ENCODE peak calls at places on chromosomes 3 and 15, in six cellular contexts. One of them, this sample, is unnamed.

GRCh38 chr3:27380433-27381357 is 11.5 kb upstream of the NEK10 start:
- DNase-seq in activated T-helper 1 cell treated with Interleukin-2 at 50 U/mL for 16 hours: no peak
- DNase-seq in progenitor cell of endocrine pancreas: no peak
- DNase-seq in stimulated activated CD4-positive, alpha-beta T cell treated with anti-CD3 and anti-CD28 coated beads, Interleukin-15, amount 100 ng/mL, for 1 hour: no peak
- DNase-seq in hepatocyte: no peak
- DNase-seq in glutamatergic neuron: no peak
- DNase-seq in this sample: no peak

GRCh38 chr3:44903314-44903713 is 28.9 kb downstream of the TGM4 start:
- DNase-seq in progenitor cell of endocrine pancreas: no peak
- DNase-seq in stimulated activated CD4-positive, alpha-beta T cell treated with anti-CD3 and anti-CD28 coated beads, Interleukin-15, amount 100 ng/mL, for 1 hour: no peak
- DNase-seq in activated T-helper 1 cell treated with Interleukin-2 at 50 U/mL for 16 hours: no peak
- DNase-seq in hepatocyte: no peak
- DNase-seq in glutamatergic neuron: no peak
- DNase-seq in this sample: no peak

GRCh38 chr15:32970847-32971246 is 223.7 kb downstream of the FMN1 start:
- DNase-seq in stimulated activated CD4-positive, alpha-beta T cell treated with anti-CD3 and anti-CD28 coated beads, Interleukin-15, amount 100 ng/mL, for 1 hour: no peak
- DNase-seq in hepatocyte: no peak
- DNase-seq in progenitor cell of endocrine pancreas: no peak
- DNase-seq in glutamatergic neuron: no peak
- DNase-seq in activated T-helper 1 cell treated with Interleukin-2 at 50 U/mL for 16 hours: no peak
- DNase-seq in this sample: peak; percentile 60

GRCh38 chr15:41543521-41543870 is 561 bp downstream of the RPAP1 start:
- DNase-seq in hepatocyte: no peak
- DNase-seq in activated T-helper 1 cell treated with Interleukin-2 at 50 U/mL for 16 hours: no peak
- DNase-seq in stimulated activated CD4-positive, alpha-beta T cell treated with anti-CD3 and anti-CD28 coated beads, Interleukin-15, amount 100 ng/mL, for 1 hour: no peak
- DNase-seq in glutamatergic neuron: no peak
- DNase-seq in progenitor cell of endocrine pancreas: no peak
- DNase-seq in this sample: no peak

GRCh38 chr3:54954516-54954915 is 26.7 kb upstream of the LRTM1 start:
- DNase-seq in progenitor cell of endocrine pancreas: no peak
- DNase-seq in hepatocyte: no peak
- DNase-seq in stimulated activated CD4-positive, alpha-beta T cell treated with anti-CD3 and anti-CD28 coated beads, Interleukin-15, amount 100 ng/mL, for 1 hour: no peak
- DNase-seq in activated T-helper 1 cell treated with Interleukin-2 at 50 U/mL for 16 hours: no peak
- DNase-seq in glutamatergic neuron: no peak
- DNase-seq in this sample: no peak

GRCh38 chr3:152396867-152397266 is 128.1 kb downstream of the MBNL1 start:
- DNase-seq in glutamatergic neuron: no peak
- DNase-seq in progenitor cell of endocrine pancreas: no peak
- DNase-seq in activated T-helper 1 cell treated with Interleukin-2 at 50 U/mL for 16 hours: no peak
- DNase-seq in stimulated activated CD4-positive, alpha-beta T cell treated with anti-CD3 and anti-CD28 coated beads, Interleukin-15, amount 100 ng/mL, for 1 hour: no peak
- DNase-seq in hepatocyte: no peak
- DNase-seq in this sample: no peak

GRCh38 chr3:188830955-188831354 is 340.8 kb upstream of the TPRG1 start:
- DNase-seq in activated T-helper 1 cell treated with Interleukin-2 at 50 U/mL for 16 hours: no peak
- DNase-seq in hepatocyte: no peak
- DNase-seq in glutamatergic neuron: no peak
- DNase-seq in progenitor cell of endocrine pancreas: no peak
- DNase-seq in stimulated activated CD4-positive, alpha-beta T cell treated with anti-CD3 and anti-CD28 coated beads, Interleukin-15, amount 100 ng/mL, for 1 hour: no peak
- DNase-seq in this sample: no peak

GRCh38 chr3:36764704-36765038 is 318 bp upstream of the DCLK3 start:
- DNase-seq in stimulated activated CD4-positive, alpha-beta T cell treated with anti-CD3 and anti-CD28 coated beads, Interleukin-15, amount 100 ng/mL, for 1 hour: no peak
- DNase-seq in glutamatergic neuron: no peak
- DNase-seq in hepatocyte: no peak
- DNase-seq in activated T-helper 1 cell treated with Interleukin-2 at 50 U/mL for 16 hours: no peak
- DNase-seq in progenitor cell of endocrine pancreas: no peak
- DNase-seq in this sample: no peak

GRCh38 chr3:53518495-53518981 is 24.1 kb downstream of the CACNA1D start:
- DNase-seq in hepatocyte: peak; percentile 26
- DNase-seq in activated T-helper 1 cell treated with Interleukin-2 at 50 U/mL for 16 hours: no peak
- DNase-seq in stimulated activated CD4-positive, alpha-beta T cell treated with anti-CD3 and anti-CD28 coated beads, Interleukin-15, amount 100 ng/mL, for 1 hour: no peak
- DNase-seq in progenitor cell of endocrine pancreas: no peak
- DNase-seq in glutamatergic neuron: no peak
- DNase-seq in this sample: no peak

GRCh38 chr3:124879395-124879723 is 7.8 kb downstream of the ITGB5 start:
- DNase-seq in progenitor cell of endocrine pancreas: no peak
- DNase-seq in activated T-helper 1 cell treated with Interleukin-2 at 50 U/mL for 16 hours: no peak
- DNase-seq in glutamatergic neuron: no peak
- DNase-seq in hepatocyte: no peak
- DNase-seq in stimulated activated CD4-positive, alpha-beta T cell treated with anti-CD3 and anti-CD28 coated beads, Interleukin-15, amount 100 ng/mL, for 1 hour: no peak
- DNase-seq in this sample: no peak

GRCh38 chr3:32391643-32392529 is at the start of gene CMTM7:
- DNase-seq in progenitor cell of endocrine pancreas: peak; percentile 46
- DNase-seq in hepatocyte: peak; percentile 81
- DNase-seq in stimulated activated CD4-positive, alpha-beta T cell treated with anti-CD3 and anti-CD28 coated beads, Interleukin-15, amount 100 ng/mL, for 1 hour: peak; percentile 33
- DNase-seq in activated T-helper 1 cell treated with Interleukin-2 at 50 U/mL for 16 hours: peak; percentile 50
- DNase-seq in glutamatergic neuron: peak; percentile 68
- DNase-seq in this sample: peak; percentile 87

GRCh38 chr3:176916777-176917176 is 280.5 kb downstream of the TBL1XR1 start:
- DNase-seq in hepatocyte: peak; percentile 48
- DNase-seq in stimulated activated CD4-positive, alpha-beta T cell treated with anti-CD3 and anti-CD28 coated beads, Interleukin-15, amount 100 ng/mL, for 1 hour: no peak
- DNase-seq in activated T-helper 1 cell treated with Interleukin-2 at 50 U/mL for 16 hours: no peak
- DNase-seq in progenitor cell of endocrine pancreas: no peak
- DNase-seq in glutamatergic neuron: no peak
- DNase-seq in this sample: no peak

GRCh38 chr3:155995525-155996370 is 124.6 kb upstream of the KCNAB1 start:
- DNase-seq in progenitor cell of endocrine pancreas: no peak
- DNase-seq in hepatocyte: peak; percentile 58
- DNase-seq in activated T-helper 1 cell treated with Interleukin-2 at 50 U/mL for 16 hours: no peak
- DNase-seq in stimulated activated CD4-positive, alpha-beta T cell treated with anti-CD3 and anti-CD28 coated beads, Interleukin-15, amount 100 ng/mL, for 1 hour: no peak
- DNase-seq in glutamatergic neuron: no peak
- DNase-seq in this sample: no peak

GRCh38 chr3:120357807-120358206 is 8.7 kb upstream of the LRRC58 start:
- DNase-seq in progenitor cell of endocrine pancreas: no peak
- DNase-seq in hepatocyte: no peak
- DNase-seq in stimulated activated CD4-positive, alpha-beta T cell treated with anti-CD3 and anti-CD28 coated beads, Interleukin-15, amount 100 ng/mL, for 1 hour: no peak
- DNase-seq in activated T-helper 1 cell treated with Interleukin-2 at 50 U/mL for 16 hours: no peak
- DNase-seq in glutamatergic neuron: no peak
- DNase-seq in this sample: no peak

This sample was measured in lower lobe of right lung.